ENCODE peak calls at places on chromosomes 1 and 21, in ten cellular contexts. I is LNCaP clone FGC, U is HCT116, A is AG04450, R is pulmonary artery endothelial cell, N is posterior vena cava, X is right cardiac atrium, L is HEK293T, M is nephron progenitor cell, Z is ascending aorta. W is an unnamed sample.

GRCh38 chr1:116990612-116991151 is 10.9 kb upstream of the CD101 start:
- DNase-seq in I (no peak), U (no peak), A (no peak), R (peak), N (peak), X (peak), L (no peak), M (no peak), Z (peak), W (no peak)

GRCh38 chr21:46206163-46207005 is 22.1 kb upstream of the SPATC1L start:
- DNase-seq in I (no peak), U (no peak), A (no peak), R (no peak), N (peak), X (peak), L (no peak), M (no peak), Z (no peak), W (no peak)

GRCh38 chr1:176460606-176461336 is 2.2 kb upstream of the PAPPA2 start:
- DNase-seq in I (no peak), U (no peak), A (no peak), R (no peak), N (no peak), X (no peak), L (no peak), M (peak), Z (no peak), W (no peak)

GRCh38 chr21:42309753-42310213 is 5.4 kb downstream of the TFF3 start:
- DNase-seq in I (no peak), U (peak), A (no peak), R (no peak), N (no peak), X (peak), L (peak), M (peak), Z (no peak), W (peak)

GRCh38 chr21:29230541-29231275 is 68.0 kb upstream of the BACH1 start:
- DNase-seq in I (no peak), U (no peak), A (no peak), R (no peak), N (no peak), X (no peak), L (no peak), M (no peak), Z (no peak), W (no peak)

GRCh38 chr21:24456358-24456757 is 1150.9 kb downstream of the MRPL39 start:
- DNase-seq in I (no peak), U (no peak), A (no peak), R (no peak), N (no peak), X (no peak), L (no peak), M (no peak), Z (no peak), W (no peak)

GRCh38 chr1:66339944-66340343 is 194.0 kb upstream of the SGIP1 start:
- DNase-seq in I (no peak), U (no peak), A (no peak), R (no peak), N (no peak), X (no peak), L (no peak), M (no peak), Z (no peak), W (no peak)

GRCh38 chr1:100377590-100378361 is 25.5 kb downstream of the CDC14A start:
- DNase-seq in I (no peak), U (no peak), A (no peak), R (no peak), N (no peak), X (no peak), L (no peak), M (no peak), Z (no peak), W (no peak)

GRCh38 chr1:199742547-199742946 is 285.0 kb upstream of the NR5A2 start:
- DNase-seq in I (no peak), U (peak), A (peak), R (peak), N (no peak), X (no peak), L (no peak), M (no peak), Z (no peak), W (peak)

GRCh38 chr1:94092210-94092613 is 28.7 kb downstream of the ABCA4 start:
- DNase-seq in I (no peak), U (no peak), A (no peak), R (peak), N (no peak), X (no peak), L (no peak), M (no peak), Z (no peak), W (no peak)

GRCh38 chr1:153390938-153391710 is at the start of gene S100A8:
- DNase-seq in I (peak), U (no peak), A (no peak), R (no peak), N (peak), X (peak), L (no peak), M (no peak), Z (no peak), W (no peak)

GRCh38 chr1:12447301-12447700 is 170.7 kb downstream of the DHRS3 start:
- DNase-seq in I (no peak), U (no peak), A (no peak), R (no peak), N (no peak), X (no peak), L (no peak), M (no peak), Z (no peak), W (no peak)

GRCh38 chr1:178650950-178651461 is 74.0 kb upstream of the RALGPS2 start:
- DNase-seq in I (no peak), U (no peak), A (no peak), R (no peak), N (no peak), X (no peak), L (no peak), M (peak), Z (no peak), W (peak)

GRCh38 chr1:25871086-25871703 is 4.3 kb downstream of the PAQR7 start:
- DNase-seq in I (no peak), U (no peak), A (no peak), R (no peak), N (no peak), X (no peak), L (no peak), M (no peak), Z (no peak), W (no peak)

GRCh38 chr1:230507671-230508407 is 81.7 kb upstream of the PGBD5 start:
- DNase-seq in I (no peak), U (no peak), A (no peak), R (no peak), N (no peak), X (peak), L (no peak), M (no peak), Z (no peak), W (no peak)

GRCh38 chr1:27379564-27380132 is 3.5 kb downstream of the CD164L2 start:
- DNase-seq in I (no peak), U (no peak), A (no peak), R (no peak), N (no peak), X (peak), L (no peak), M (no peak), Z (no peak), W (no peak)

GRCh38 chr1:40218333-40218732 is 29.4 kb upstream of the TMCO2 start:
- DNase-seq in I (no peak), U (no peak), A (no peak), R (no peak), N (no peak), X (no peak), L (no peak), M (no peak), Z (no peak), W (no peak)

GRCh38 chr1:164846731-164847691 is 288.0 kb downstream of the PBX1 start:
- DNase-seq in I (no peak), U (no peak), A (no peak), R (no peak), N (no peak), X (no peak), L (no peak), M (no peak), Z (no peak), W (no peak)

GRCh38 chr21:38319781-38320180 is 63.0 kb downstream of the KCNJ15 start:
- DNase-seq in I (no peak), U (no peak), A (no peak), R (no peak), N (no peak), X (no peak), L (no peak), M (no peak), Z (no peak), W (no peak)

GRCh38 chr1:109201123-109201703 is 12.5 kb upstream of the SARS1 start:
- DNase-seq in I (no peak), U (no peak), A (peak), R (no peak), N (no peak), X (no peak), L (peak), M (peak), Z (no peak), W (peak)

GRCh38 chr1:201584510-201584991 is 45.6 kb downstream of the NAV1 start:
- DNase-seq in I (no peak), U (no peak), A (no peak), R (no peak), N (no peak), X (peak), L (no peak), M (no peak), Z (no peak), W (no peak)

GRCh38 chr1:40848530-40849189 is 13.5 kb downstream of the CITED4 start:
- DNase-seq in I (peak), U (peak), A (no peak), R (no peak), N (no peak), X (peak), L (peak), M (peak), Z (no peak), W (peak)

GRCh38 chr1:205351984-205352713 is 4.6 kb downstream of the KLHDC8A start:
- DNase-seq in I (no peak), U (no peak), A (no peak), R (no peak), N (peak), X (no peak), L (no peak), M (peak), Z (no peak), W (peak)

GRCh38 chr1:2837316-2837715 is 35.8 kb upstream of the TTC34 start:
- DNase-seq in I (no peak), U (no peak), A (no peak), R (no peak), N (no peak), X (no peak), L (no peak), M (no peak), Z (no peak), W (no peak)

W was measured in A549.